ENCODE peak calls at places on chromosomes 13 and 19, in five cellular contexts. H is pancreas, G is upper lobe of right lung, A is trophoblast cell, J is endodermal cell. P is an unnamed sample. For H3K4me1 and H3K36me3, the result is how much of the 10 kb centered on the place peaks cover.

GRCh38 chr19:47186337-47187022 is 44.5 kb downstream of the BBC3 start:
- DNase-seq in H (no peak), G (no peak), A (no peak), J (no peak), P (peak)

GRCh38 chr19:41456342-41456918 is 13.5 kb downstream of the ERICH4 start:
- DNase-seq in H (no peak), G (no peak), A (no peak), J (no peak), P (no peak)

GRCh38 chr19:48795855-48796142 is 15.0 kb downstream of the BCAT2 start:
- DNase-seq in H (no peak), G (no peak), A (no peak), J (no peak), P (peak)

GRCh38 chr19:40771101-40771539 is 4.2 kb upstream of the MIA start:
- DNase-seq in H (no peak), G (no peak), A (no peak), J (no peak), P (no peak)

GRCh38 chr19:1851581-1852293 is 3.5 kb upstream of the REXO1 start:
- DNase-seq in H (no peak), G (no peak), A (no peak), J (no peak), P (peak)

GRCh38 chr19:55858401-55858800 is 22.1 kb downstream of the NLRP4 start:
- DNase-seq in H (no peak), G (no peak), A (no peak), J (no peak), P (no peak)

GRCh38 chr19:737591-738093 is 13.3 kb upstream of the MISP start:
- DNase-seq in H (no peak), G (no peak), A (peak), J (peak), P (peak)

GRCh38 chr13:46403851-46404731 is 17.0 kb upstream of the RUBCNL start:
- DNase-seq in H (no peak), G (no peak), A (no peak), J (no peak), P (no peak)

GRCh38 chr13:111042661-111043226 is 72.4 kb upstream of the ARHGEF7 start:
- DNase-seq in H (no peak), G (no peak), A (peak), J (no peak), P (no peak)

GRCh38 chr19:14772467-14772866 is 5.9 kb downstream of the ADGRE2 start:
- DNase-seq in H (no peak), G (no peak), A (no peak), J (no peak), P (no peak)

GRCh38 chr13:95956589-95957148 is 96.5 kb downstream of the UGGT2 start:
- DNase-seq in H (no peak), G (no peak), A (no peak), J (no peak), P (no peak)

GRCh38 chr13:45859682-45860081 is 8.1 kb upstream of the SIAH3 start:
- DNase-seq in H (no peak), G (no peak), A (no peak), J (peak), P (no peak)

GRCh38 chr19:29484876-29485275 is 40.9 kb upstream of the VSTM2B start:
- DNase-seq in H (no peak), G (no peak), A (no peak), J (peak), P (no peak)

GRCh38 chr19:39083983-39084731 is at the start of gene ACP7:
- DNase-seq in H (peak), G (no peak), A (no peak), J (peak), P (no peak)

GRCh38 chr19:45323671-45324081 is 1.0 kb upstream of the CKM start:
- DNase-seq in H (no peak), G (no peak), A (no peak), J (peak), P (no peak)

GRCh38 chr13:42040730-42041016 is 7.8 kb upstream of the DGKH start:
- DNase-seq in H (no peak), G (no peak), A (no peak), J (no peak), P (no peak)

GRCh38 chr13:31440132-31440531 is 240.4 kb downstream of the B3GLCT start:
- DNase-seq in H (no peak), G (no peak), A (no peak), J (no peak), P (no peak)

GRCh38 chr19:2582984-2583956 is 107.3 kb downstream of the GADD45B start:
- DNase-seq in H (no peak), G (peak), A (no peak), J (no peak), P (no peak)

GRCh38 chr13:50170447-50171037 is 155.3 kb downstream of the KCNRG start:
- DNase-seq in H (no peak), G (no peak), A (no peak), J (no peak), P (no peak)

GRCh38 chr19:57338798-57339378 is 12.2 kb upstream of the ZNF304 start:
- DNase-seq in H (no peak), G (no peak), A (no peak), J (no peak), P (no peak)

GRCh38 chr19:23986623-23987022 is 71.9 kb downstream of the ZNF726 start:
- DNase-seq in H (no peak), G (no peak), A (peak), J (no peak), P (no peak)

GRCh38 chr13:113153810-113154748 is 4.4 kb upstream of the PROZ start:
- DNase-seq in H (peak), G (peak), A (peak), J (peak), P (peak)

GRCh38 chr19:54448774-54449700 is at the start of gene LENG8:
- DNase-seq in H (peak), G (peak), A (peak), J (peak), P (peak)

GRCh38 chr13:111515648-111516047 is 195.2 kb downstream of the TEX29 start:
- DNase-seq in H (no peak), G (no peak), A (no peak), J (no peak), P (no peak)

GRCh38 chr13:47484564-47484963 is 516.5 kb downstream of the SUCLA2 start:
- DNase-seq in H (no peak), G (no peak), A (no peak), J (no peak), P (no peak)

GRCh38 chr19:28296506-28296905 is 916.4 kb downstream of the UQCRFS1 start:
- DNase-seq in H (no peak), G (no peak), A (no peak), J (no peak), P (no peak)

GRCh38 chr13:39365879-39366278 is 237.1 kb downstream of the LHFPL6 start:
- DNase-seq in H (no peak), G (no peak), A (no peak), J (no peak), P (no peak)

GRCh38 chr13:80173224-80173623 is 167.7 kb downstream of the SPRY2 start:
- DNase-seq in H (no peak), G (no peak), A (no peak), J (no peak), P (no peak)

GRCh38 chr13:113393572-113394503 is 29.9 kb upstream of the GRTP1 start:
- DNase-seq in H (peak), G (peak), A (peak), J (peak), P (peak)

GRCh38 chr13:93233997-93234416 is 7.4 kb downstream of the GPC6 start:
- DNase-seq in H (no peak), G (no peak), A (no peak), J (peak), P (no peak)

GRCh38 chr13:33403807-33404362 is 118.3 kb upstream of the STARD13 start:
- DNase-seq in H (no peak), G (no peak), A (no peak), J (no peak), P (no peak)

GRCh38 chr19:18091217-18091608 is 4.5 kb upstream of the IL12RB1 start:
- DNase-seq in H (no peak), G (peak), A (no peak), J (no peak), P (peak)

GRCh38 chr19:9793051-9793591 is 24.6 kb upstream of the ZNF846 start:
- DNase-seq in H (no peak), G (peak), A (peak), J (no peak), P (peak)

GRCh38 chr19:50724522-50725217 is 1.5 kb downstream of the CLEC11A start:
- DNase-seq in H (peak), G (peak), A (peak), J (peak), P (peak)

GRCh38 chr13:56706485-56706884 is 434.2 kb upstream of the PRR20A start:
- DNase-seq in H (no peak), G (no peak), A (no peak), J (no peak), P (no peak)
- H3K4me3 ChIP-seq in H (no peak), G (no peak), A (no peak), J (no peak), P (no peak)

GRCh38 chr19:5948697-5949564 is 29.0 kb downstream of the RANBP3 start:
- DNase-seq in H (no peak), G (no peak), A (no peak), J (no peak), P (no peak)
- H3K4me1 ChIP-seq in H (under half), G (half or more), A (under half), J (under half), P (under half)

GRCh38 chr19:7458675-7459074 is 30.2 kb downstream of the PEX11G start:
- DNase-seq in H (no peak), G (no peak), A (no peak), J (no peak), P (no peak)

GRCh38 chr19:7454998-7455397 is 33.8 kb downstream of the PEX11G start:
- DNase-seq in H (no peak), G (no peak), A (no peak), J (no peak), P (no peak)

GRCh38 chr19:7455600-7456296 is 33.1 kb downstream of the PEX11G start:
- DNase-seq in H (no peak), G (no peak), A (no peak), J (no peak), P (no peak)

GRCh38 chr19:7459773-7460172 is 29.1 kb downstream of the PEX11G start:
- DNase-seq in H (no peak), G (no peak), A (no peak), J (no peak), P (no peak)

GRCh38 chr19:7456964-7457541 is 31.8 kb downstream of the PEX11G start:
- DNase-seq in H (no peak), G (no peak), A (no peak), J (no peak), P (no peak)
- H3K36me3 ChIP-seq in H (under half), G (half or more), A (half or more), J (half or more), P (half or more)

GRCh38 chr13:67353031-67353430 is 122.9 kb upstream of the PCDH9 start:
- DNase-seq in H (no peak), G (no peak), A (no peak), J (no peak), P (no peak)

GRCh38 chr13:67355791-67356190 is 125.7 kb upstream of the PCDH9 start:
- DNase-seq in H (no peak), G (no peak), A (no peak), J (no peak), P (no peak)

GRCh38 chr13:67351915-67352314 is 121.8 kb upstream of the PCDH9 start:
- DNase-seq in H (no peak), G (no peak), A (no peak), J (no peak), P (no peak)

GRCh38 chr13:67351114-67351513 is 121.0 kb upstream of the PCDH9 start:
- DNase-seq in H (no peak), G (no peak), A (no peak), J (no peak), P (no peak)

DNA sequence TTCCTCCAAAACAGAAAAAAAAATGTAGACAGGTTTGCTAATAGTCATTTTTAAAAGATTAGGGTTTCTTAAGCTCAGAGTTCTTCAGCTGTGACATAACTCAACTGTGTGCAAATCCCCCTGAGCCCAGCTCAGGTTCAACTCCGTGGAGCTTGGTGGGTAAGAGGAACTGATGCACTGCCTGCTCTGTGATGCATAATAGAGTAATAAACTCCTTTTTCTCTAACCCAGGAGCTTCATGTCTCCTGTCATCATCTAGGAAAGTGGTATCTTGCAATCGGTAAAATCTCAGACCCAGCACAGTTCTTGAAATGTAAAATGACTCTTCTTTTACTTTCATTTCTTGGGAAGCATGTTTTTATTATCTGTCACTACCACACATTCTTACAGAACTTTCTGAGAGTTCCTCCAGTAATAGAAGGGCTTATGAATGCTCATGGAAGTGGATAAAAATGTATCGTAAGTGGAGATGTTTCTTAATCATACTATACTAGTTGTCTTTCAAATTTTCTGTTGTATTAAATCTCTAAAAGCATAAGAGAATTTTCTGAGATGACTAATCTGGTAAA is 123.8 kb upstream of the PCDH9 start:
- DNase-seq in H (no peak), G (no peak), A (no peak), J (no peak), P (no peak)
- H3K4me3 ChIP-seq in H (no peak), G (no peak), A (no peak), J (no peak), P (no peak)

DNA sequence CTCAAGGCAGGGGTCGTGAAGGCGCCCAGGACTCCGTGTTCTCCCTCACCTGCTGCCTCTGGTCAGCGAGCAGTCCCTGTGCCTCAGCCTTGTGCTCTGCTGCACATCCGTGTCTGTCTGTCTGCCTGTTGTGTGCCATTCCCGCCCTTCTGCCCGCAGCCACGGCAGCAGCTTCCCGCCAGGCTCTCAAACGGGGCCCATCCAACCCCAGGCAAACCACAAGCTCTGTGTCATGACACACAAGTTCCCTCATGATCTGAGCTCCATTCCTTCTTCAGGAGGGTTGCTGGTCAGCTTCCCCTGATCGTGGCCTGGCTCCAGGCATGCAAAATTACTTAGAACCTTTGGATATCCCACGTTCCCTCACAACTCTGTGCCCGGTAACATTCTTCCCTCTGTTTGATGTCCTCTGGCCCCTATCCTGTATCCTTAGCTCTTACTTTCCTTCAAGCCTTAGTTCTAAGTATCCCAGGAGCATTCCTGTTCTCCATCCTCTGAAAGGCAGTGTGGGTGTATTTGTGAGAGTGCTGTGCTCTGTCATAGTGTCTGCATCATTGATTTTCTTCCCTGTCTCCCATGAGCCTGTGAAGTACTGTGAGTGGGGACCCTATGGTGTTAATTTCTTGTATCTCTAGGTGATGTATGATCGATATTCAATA is 3.2 kb downstream of the GPR183 start:
- DNase-seq in H (no peak), G (peak), A (no peak), J (no peak), P (no peak)
- H3K4me1 ChIP-seq in H (under half), G (under half), A (under half), J (under half), P (under half)

DNA sequence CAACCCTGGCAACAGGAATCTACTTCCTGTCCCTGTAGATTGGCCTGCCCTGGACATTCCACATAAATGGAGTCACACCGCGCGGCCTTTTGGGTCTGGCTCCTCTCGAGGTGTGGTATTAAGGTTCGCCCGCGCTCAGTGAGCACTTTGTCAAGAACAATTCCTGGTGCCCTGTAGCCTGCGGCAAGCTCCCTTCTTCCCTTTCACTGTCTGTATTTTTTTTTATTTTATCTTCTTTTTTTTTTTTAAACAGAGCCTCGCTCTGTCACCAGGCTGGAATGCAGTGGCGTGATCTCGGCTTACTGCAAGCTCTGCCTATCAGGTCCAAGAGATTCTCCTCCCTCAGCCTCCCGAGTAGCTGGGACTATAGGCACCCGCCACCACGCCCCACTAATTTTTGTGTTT is 28.3 kb downstream of the PEX11G start:
- DNase-seq in H (no peak), G (no peak), A (peak), J (no peak), P (no peak)
- H3K36me3 ChIP-seq in H (under half), G (half or more), A (half or more), J (half or more), P (under half)